ENCODE peak calls at places on chromosomes 11 and 22, in eight cellular contexts. N, G, Y, H, E, L, U and J are unnamed samples. For H3K4me1 and H4K20me1, the result is how much of the 10 kb centered on the place peaks cover.

GRCh38 chr22:43956383-43956782 is 1.1 kb downstream of the SAMM50 start:
- DNase-seq in N (no peak), G (no peak), Y (no peak), H (peak), E (no peak), L (no peak), U (no peak), J (no peak)

GRCh38 chr11:34416746-34417145 is 22.0 kb upstream of the CAT start:
- DNase-seq in N (no peak), G (no peak), Y (peak), H (peak), E (no peak), L (no peak), U (no peak), J (no peak)

GRCh38 chr11:113110046-113110445 is 148.8 kb downstream of the NCAM1 start:
- DNase-seq in N (no peak), G (no peak), Y (no peak), H (no peak), E (no peak), L (no peak), U (no peak), J (no peak)

GRCh38 chr22:47015589-47016178 is 253.2 kb downstream of the TBC1D22A start:
- DNase-seq in N (no peak), G (no peak), Y (no peak), H (no peak), E (no peak), L (no peak), U (no peak), J (no peak)

GRCh38 chr22:47443836-47444745 is 681.6 kb downstream of the TBC1D22A start:
- DNase-seq in N (no peak), G (no peak), Y (no peak), H (no peak), E (no peak), L (no peak), U (no peak), J (no peak)

GRCh38 chr11:36014499-36014898 is 70.6 kb downstream of the LDLRAD3 start:
- DNase-seq in N (no peak), G (no peak), Y (no peak), H (no peak), E (no peak), L (no peak), U (no peak), J (no peak)

GRCh38 chr11:47908198-47908597 is 60.0 kb upstream of the NUP160 start:
- DNase-seq in N (no peak), G (no peak), Y (no peak), H (peak), E (no peak), L (no peak), U (no peak), J (no peak)

GRCh38 chr22:45502215-45503070 is at the start of gene FBLN1:
- DNase-seq in N (no peak), G (no peak), Y (peak), H (peak), E (no peak), L (no peak), U (peak), J (no peak)

GRCh38 chr11:267491-267994 is 10.7 kb upstream of the NLRP6 start:
- DNase-seq in N (no peak), G (peak), Y (no peak), H (peak), E (peak), L (peak), U (no peak), J (no peak)

GRCh38 chr11:62477927-62478326 is 59.1 kb downstream of the SCGB1A1 start:
- DNase-seq in N (no peak), G (no peak), Y (no peak), H (no peak), E (no peak), L (no peak), U (no peak), J (no peak)

GRCh38 chr11:70811915-70812314 is 413.6 kb downstream of the CTTN start:
- DNase-seq in N (no peak), G (no peak), Y (no peak), H (no peak), E (no peak), L (no peak), U (no peak), J (no peak)

GRCh38 chr22:44351685-44352377 is 39.1 kb upstream of the SHISAL1 start:
- DNase-seq in N (peak), G (no peak), Y (peak), H (peak), E (no peak), L (peak), U (peak), J (peak)

GRCh38 chr11:76149713-76150112 is 56.6 kb downstream of the WNT11 start:
- DNase-seq in N (no peak), G (no peak), Y (no peak), H (no peak), E (no peak), L (no peak), U (no peak), J (no peak)

GRCh38 chr11:63766501-63767270 is 1.9 kb downstream of the ZFTA start:
- DNase-seq in N (no peak), G (no peak), Y (no peak), H (peak), E (no peak), L (no peak), U (peak), J (no peak)

GRCh38 chr22:38755155-38755910 is 465 bp downstream of the SUN2 start:
- DNase-seq in N (peak), G (peak), Y (peak), H (peak), E (peak), L (peak), U (peak), J (peak)

GRCh38 chr11:128942807-128943430 is at the start of gene TP53AIP1:
- DNase-seq in N (no peak), G (no peak), Y (no peak), H (no peak), E (no peak), L (no peak), U (no peak), J (no peak)

GRCh38 chr11:92765965-92766371 is 203.5 kb upstream of the MTNR1B start:
- DNase-seq in N (peak), G (no peak), Y (peak), H (peak), E (no peak), L (no peak), U (peak), J (peak)

GRCh38 chr11:68269414-68270081 is 2.2 kb downstream of the C11orf24 start:
- DNase-seq in N (peak), G (no peak), Y (peak), H (peak), E (no peak), L (peak), U (no peak), J (peak)

DNA sequence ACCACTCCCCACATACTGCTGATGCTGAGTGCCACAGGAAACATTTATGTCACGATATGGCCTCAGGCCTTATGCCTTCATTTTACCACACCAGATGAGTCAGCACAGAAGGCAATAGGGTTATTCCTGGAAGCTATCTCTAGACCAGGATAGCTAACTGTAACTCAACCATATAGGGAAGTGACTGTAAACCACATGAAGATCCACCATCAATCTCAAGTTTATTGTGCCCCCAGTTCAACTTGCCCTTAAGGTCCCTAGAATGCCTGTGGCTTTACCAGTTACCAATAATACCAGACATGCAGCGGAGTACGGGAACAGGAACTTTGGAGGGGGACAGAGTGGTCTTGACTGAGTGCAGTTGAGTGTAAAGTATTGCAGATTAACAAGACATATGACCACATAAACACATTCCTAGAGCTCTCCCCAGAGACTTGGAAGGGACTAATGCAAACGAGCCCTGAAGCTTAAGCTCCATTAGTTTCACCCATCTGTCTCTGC is 180.9 kb downstream of the KIF18A start:
- DNase-seq in N (peak), G (no peak), Y (peak), H (peak), E (no peak), L (peak), U (no peak), J (peak)
- H2AFZ ChIP-seq in N (peak), G (no peak), Y (no peak), H (peak), E (no peak), L (no peak), U (no peak), J (peak)

GRCh38 chr11:130641884-130642283 is 193.4 kb downstream of the ADAMTS15 start:
- DNase-seq in N (no peak), G (no peak), Y (no peak), H (no peak), E (no peak), L (no peak), U (no peak), J (no peak)
- H3K4me1 ChIP-seq in N (under half), G (under half), Y (under half), H (under half), E (under half), L (under half), U (under half), J (under half)

DNA sequence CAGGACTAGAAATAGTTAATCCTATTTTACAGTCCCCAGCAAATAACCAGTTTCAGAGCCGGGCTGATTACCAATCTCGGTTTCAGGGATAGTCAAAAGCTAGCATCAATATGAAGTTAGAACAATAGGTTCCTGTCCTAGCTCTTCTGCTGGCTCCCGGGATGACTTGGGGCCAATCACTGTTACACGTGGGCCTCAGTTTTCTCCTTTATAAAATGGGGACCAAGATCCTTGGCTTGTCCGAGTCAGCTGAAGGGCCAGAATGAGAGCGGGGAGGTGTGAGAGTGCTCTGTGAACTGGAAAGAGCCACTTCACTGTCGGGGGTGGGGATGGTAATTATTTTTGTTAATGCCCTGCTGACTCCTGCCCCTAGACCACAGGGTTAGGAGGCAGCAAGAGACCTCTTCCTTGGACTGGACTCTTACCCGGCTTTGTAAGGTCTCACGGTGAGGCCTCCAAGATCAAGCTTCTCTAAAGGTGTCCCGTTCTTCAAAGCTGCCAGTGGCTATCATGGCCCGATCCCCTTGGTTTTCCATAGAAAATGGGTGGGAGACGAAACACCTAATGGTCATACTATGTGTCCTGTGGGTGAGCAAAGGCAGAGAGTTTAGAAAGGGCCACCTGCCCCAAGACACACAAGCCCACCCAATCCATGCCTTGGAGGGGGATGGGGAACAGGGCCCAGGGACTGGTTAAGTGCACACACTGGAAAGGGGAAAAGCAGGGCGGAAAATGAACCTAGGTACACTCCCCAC is 1.4 kb downstream of the UCP2 start:
- DNase-seq in N (no peak), G (no peak), Y (no peak), H (no peak), E (peak), L (no peak), U (no peak), J (no peak)
- H4K20me1 ChIP-seq in N (under half), G (under half), Y (under half), H (under half), E (under half), L (under half), U (under half), J (under half)

GRCh38 chr11:2314525-2315394 is 12.9 kb downstream of the TSPAN32 start:
- DNase-seq in N (peak), G (peak), Y (peak), H (peak), E (no peak), L (no peak), U (no peak), J (peak)
- H2AFZ ChIP-seq in N (peak), G (no peak), Y (peak), H (peak), E (no peak), L (no peak), U (no peak), J (peak)

DNA sequence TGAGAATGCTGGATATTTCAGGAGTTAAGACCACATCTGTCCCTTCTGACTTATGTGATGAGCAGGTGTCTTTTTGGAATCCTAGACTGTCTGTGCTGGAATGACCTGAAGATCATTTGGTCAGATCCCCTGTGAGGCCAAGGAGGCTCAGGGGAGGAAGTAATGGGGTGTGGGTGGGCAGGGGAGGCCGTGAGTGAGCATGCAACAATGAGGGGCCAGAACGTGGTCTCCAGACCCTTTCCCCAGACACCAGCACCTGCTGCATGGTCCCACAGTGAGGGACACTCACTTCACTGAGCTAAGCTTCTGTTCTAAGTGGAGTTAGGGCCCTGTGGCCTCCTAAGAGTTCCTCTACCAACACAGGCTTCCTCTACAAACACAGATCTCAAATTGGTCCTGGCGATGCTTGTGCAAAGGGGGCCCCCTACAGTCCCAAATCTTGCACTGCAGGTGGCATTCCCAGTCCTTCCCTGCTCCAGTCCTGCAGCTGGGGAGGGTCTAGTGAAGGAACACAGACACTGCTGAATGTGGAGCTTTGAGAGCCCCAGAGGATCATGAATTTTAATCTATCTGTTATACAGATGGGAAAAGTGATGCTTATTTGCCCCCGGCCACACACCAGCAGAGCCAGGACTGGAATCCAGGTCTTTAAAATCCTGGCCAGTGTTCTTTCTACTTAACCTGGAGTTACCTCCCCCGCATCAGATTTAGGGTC is 7.4 kb downstream of the USP2 start:
- DNase-seq in N (peak), G (peak), Y (peak), H (peak), E (peak), L (peak), U (peak), J (peak)
- H3K4me1 ChIP-seq in N (under half), G (under half), Y (under half), H (under half), E (half or more), L (under half), U (half or more), J (under half)

DNA sequence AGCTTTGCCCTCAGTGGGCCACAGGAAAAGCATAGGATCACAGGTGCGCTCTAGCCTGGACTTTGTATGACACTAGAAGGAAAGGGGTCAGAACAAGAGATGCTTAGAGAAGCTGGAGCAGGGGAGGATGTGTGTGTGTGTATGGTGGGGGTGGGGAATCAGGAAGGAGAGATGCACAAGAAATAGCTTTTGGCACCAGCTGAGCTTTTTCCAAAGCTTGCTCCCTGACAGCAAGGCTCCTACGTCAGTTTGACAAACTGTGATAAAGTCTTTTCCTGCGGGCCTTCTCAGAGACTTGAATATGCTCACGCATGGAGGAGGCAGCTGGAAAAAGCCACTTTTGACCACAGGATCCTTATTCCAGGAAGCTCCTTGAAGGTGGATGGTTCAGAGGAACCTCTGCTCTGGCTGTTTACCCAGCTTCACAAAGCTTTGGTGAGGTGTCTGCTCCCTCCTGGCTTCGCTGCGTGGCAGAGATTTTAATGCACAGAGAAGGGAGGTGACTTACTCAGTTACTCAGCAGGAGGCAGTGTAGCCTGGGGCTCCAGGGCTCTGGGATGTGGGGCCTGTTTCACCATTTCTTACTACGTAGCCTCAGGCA is 3.9 kb downstream of the CDC42EP1 start:
- DNase-seq in N (peak), G (no peak), Y (peak), H (peak), E (no peak), L (no peak), U (no peak), J (peak)
- H4K20me1 ChIP-seq in N (half or more), G (under half), Y (under half), H (under half), E (under half), L (under half), U (under half), J (half or more)

GRCh38 chr11:117747892-117748291 is 49.1 kb downstream of the DSCAML1 start:
- DNase-seq in N (no peak), G (no peak), Y (no peak), H (no peak), E (no peak), L (no peak), U (no peak), J (no peak)
- H2AFZ ChIP-seq in N (no peak), G (no peak), Y (no peak), H (no peak), E (no peak), L (no peak), U (no peak), J (no peak)

GRCh38 chr11:114124601-114125144 is 65.2 kb downstream of the ZBTB16 start:
- DNase-seq in N (no peak), G (no peak), Y (no peak), H (no peak), E (no peak), L (no peak), U (no peak), J (no peak)

GRCh38 chr11:114121744-114122504 is 62.4 kb downstream of the ZBTB16 start:
- DNase-seq in N (no peak), G (no peak), Y (no peak), H (no peak), E (no peak), L (no peak), U (no peak), J (no peak)

GRCh38 chr11:114125531-114125930 is 66.0 kb downstream of the ZBTB16 start:
- DNase-seq in N (no peak), G (no peak), Y (no peak), H (no peak), E (no peak), L (no peak), U (no peak), J (no peak)

GRCh38 chr11:114122668-114123067 is 63.2 kb downstream of the ZBTB16 start:
- DNase-seq in N (no peak), G (no peak), Y (no peak), H (no peak), E (no peak), L (no peak), U (no peak), J (no peak)

DNA sequence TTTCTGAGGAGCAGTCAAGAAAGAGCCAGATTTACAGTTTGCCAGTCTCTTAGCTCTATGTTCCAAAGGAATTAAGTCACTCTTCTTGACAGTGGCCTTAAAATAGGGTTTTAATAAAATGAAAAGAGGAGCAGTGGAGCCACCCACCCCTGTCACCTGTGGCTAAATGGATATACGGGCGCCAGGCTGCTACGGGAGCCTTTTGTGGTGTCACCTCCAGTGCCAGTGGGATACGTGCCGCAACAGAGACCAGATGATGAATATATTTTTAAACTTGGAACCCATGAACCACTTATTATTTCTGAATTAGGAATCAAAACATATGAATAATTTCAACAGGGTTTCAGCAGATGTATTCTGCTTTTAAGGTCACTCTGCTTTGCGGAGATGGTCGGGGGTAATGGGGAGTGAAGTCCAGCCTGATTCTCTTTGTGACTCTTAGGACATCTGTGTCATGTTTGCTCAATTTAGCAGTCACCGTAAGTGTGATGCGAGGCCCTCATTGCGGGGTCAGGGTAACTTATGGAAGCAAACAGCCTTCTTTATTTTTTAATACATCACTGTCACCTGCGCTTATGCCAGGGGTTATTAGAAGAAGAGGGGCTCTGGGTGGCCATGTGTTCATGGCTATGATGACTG is 64.3 kb downstream of the ZBTB16 start:
- DNase-seq in N (no peak), G (no peak), Y (no peak), H (no peak), E (no peak), L (no peak), U (no peak), J (no peak)
- H3K4me1 ChIP-seq in N (under half), G (under half), Y (under half), H (under half), E (under half), L (under half), U (under half), J (under half)

DNA sequence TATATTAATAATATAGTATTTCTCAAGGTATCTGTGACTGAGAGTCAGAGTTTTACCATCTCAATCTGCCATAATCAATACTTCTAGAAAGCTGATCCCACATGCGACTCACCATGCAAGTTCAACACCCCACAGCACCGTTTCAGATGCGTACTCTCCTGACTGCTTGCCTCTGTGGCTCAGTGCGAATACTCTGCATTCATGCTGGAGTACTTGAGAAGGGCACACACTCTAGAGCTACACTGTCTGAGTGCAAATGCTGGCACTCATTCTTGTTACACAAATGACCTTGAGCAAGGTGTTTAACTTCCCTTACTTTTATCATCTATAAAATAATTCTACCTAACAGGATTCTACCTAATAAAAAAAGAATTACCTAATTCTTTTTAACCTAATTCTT is 12.5 kb downstream of the SNU13 start:
- DNase-seq in N (no peak), G (no peak), Y (no peak), H (no peak), E (no peak), L (no peak), U (no peak), J (no peak)
- H4K20me1 ChIP-seq in N (under half), G (under half), Y (under half), H (under half), E (under half), L (under half), U (under half), J (half or more)